ENCODE peak calls at places on chromosomes 7 and 10, in eight cellular contexts. V is endodermal cell, W is GM23248, M is Karpas-422, I is HCT116, K is mammary epithelial cell, U is K562, F is IMR-90. P is an unnamed sample.

GRCh38 chr10:29725133-29725720 is 90.5 kb upstream of the SVIL start:
- DNase-seq in F (no peak), I (no peak), V (no peak), M (no peak), K (no peak), U (no peak), W (no peak), P (no peak)

GRCh38 chr10:78972160-78972946 is 96.4 kb upstream of the ZMIZ1 start:
- DNase-seq in M (no peak), K (peak), W (peak), U (peak), V (peak), I (peak), F (peak), P (no peak)

GRCh38 chr7:16846611-16847165 is 35.1 kb downstream of the AGR3 start:
- DNase-seq in I (no peak), V (no peak), F (no peak), K (peak), U (no peak), W (no peak), M (no peak), P (no peak)

GRCh38 chr10:59878289-59878688 is 28.1 kb downstream of the CCDC6 start:
- DNase-seq in V (no peak), W (no peak), U (no peak), K (no peak), M (no peak), F (no peak), I (no peak), P (no peak)

GRCh38 chr7:77467453-77467852 is 51.3 kb upstream of the GSAP start:
- DNase-seq in U (no peak), M (no peak), K (no peak), I (no peak), V (no peak), W (no peak), F (no peak), P (no peak)

GRCh38 chr10:73744690-73744994 is 470 bp downstream of the SEC24C start:
- DNase-seq in U (peak), V (no peak), I (no peak), W (peak), M (peak), K (peak), F (peak), P (peak)

GRCh38 chr10:85857791-85858190 is 508.8 kb downstream of the GRID1 start:
- DNase-seq in W (no peak), K (no peak), U (peak), V (no peak), M (peak), F (no peak), I (no peak), P (no peak)

GRCh38 chr7:55641273-55641691 is 69.0 kb upstream of the VOPP1 start:
- DNase-seq in I (peak), V (peak), U (peak), K (peak), F (peak), M (peak), W (peak), P (peak)

DNA sequence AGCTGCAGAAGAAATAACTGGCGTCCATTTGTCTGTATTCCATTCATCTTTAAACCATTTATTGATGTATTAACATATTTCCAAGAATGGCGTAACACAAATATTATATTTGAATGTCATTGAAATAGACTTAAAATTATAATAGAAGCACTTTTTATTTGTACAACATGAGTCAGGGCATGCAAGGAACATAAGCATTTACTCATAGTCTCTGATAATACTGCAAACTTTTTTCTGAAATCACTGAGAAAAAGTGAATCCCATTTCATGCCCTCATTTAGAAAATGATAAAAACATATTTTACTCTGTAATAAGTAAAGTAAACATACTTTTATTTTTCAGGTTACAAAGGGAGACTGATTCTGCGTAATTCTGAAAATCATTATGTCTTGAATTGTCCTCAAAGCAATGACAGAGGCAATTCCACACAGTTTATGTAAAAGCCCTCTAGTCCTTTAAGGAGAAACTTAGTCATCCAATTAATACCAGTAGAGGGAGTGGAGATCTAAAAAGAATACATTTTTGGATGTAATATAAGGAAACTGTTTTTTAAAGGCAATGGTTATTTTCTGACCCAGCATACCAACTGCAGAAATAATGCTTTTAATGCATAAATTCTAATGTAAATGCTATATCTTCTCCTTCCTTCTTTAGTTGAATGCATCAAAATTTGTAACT is 58.1 kb downstream of the AGMO start:
- DNase-seq in W (peak), F (peak), I (no peak), K (no peak), M (no peak), V (no peak), U (no peak), P (no peak)
- H3K9ac ChIP-seq in W (no peak), F (no peak), I (no peak), K (no peak), M (no peak), V (no peak), U (no peak), P (no peak)

DNA sequence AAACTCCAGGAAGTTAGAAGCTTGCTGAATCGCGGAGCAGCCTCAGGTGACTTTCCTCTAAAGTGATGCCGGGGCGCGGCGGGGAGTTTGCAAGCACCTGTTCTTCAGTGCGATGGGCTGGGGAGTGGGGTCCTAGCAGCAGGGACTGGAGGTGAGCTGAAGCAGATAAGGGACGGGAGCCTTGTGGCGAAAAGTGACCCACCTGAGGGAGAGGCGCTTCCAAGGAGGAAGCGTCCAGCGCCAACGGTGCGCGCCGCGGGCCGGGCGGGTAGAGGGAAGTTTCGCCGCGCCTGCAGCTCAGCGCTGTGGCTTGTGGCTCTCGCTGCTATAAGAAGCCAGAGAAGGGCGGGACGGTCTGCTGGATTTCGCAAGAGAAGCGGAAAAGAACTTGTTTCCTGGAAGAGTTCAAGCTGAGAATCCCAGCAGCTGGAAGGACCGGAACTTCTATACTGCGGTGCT is at the start of gene STEAP4:
- DNase-seq in W (peak), F (peak), K (peak), I (peak), V (peak), M (no peak), U (no peak), P (no peak)
- H3K9ac ChIP-seq in W (no peak), F (no peak), K (no peak), I (no peak), V (no peak), M (no peak), U (no peak), P (no peak)

DNA sequence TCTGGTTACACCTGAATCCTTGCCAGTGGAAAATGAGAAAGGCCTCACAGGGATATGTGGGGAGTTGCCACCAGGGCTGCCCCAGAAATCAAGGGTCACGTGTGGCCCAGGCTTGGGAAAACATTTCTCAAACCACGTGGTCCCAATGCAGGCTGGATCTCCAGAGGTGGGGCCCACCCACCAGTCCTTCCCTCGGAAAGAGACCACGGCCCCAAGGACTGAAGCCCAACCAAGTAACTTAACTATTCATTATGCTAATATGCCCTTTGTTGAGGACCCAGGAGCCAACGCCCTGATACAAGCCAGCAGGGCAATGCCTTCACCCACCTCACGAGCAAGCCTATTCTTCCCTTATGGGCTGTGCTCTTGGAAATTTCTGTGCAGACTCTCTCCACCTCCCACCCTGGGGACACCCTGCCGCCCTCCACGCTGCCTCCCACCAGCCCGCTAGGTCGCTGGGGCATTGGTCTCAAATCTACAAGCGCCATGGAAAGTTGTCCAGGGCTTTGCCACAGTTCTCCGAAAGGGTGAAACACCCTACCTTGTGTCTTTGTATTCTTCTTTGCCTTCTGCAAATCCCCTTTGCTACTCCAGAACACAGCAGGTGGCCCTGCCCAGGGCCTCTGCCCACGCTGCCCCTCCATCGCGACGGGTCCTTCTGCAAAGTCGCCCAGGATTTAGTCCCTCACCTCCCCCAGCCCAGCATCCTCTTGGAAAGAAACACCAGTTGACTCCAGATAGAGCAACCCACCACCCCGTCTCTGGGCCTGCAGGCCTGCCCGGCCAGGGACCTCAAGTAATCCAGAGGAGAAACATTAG is 8.8 kb downstream of the TNS3 start:
- DNase-seq in W (no peak), I (no peak), K (no peak), M (no peak), F (no peak), V (peak), U (no peak), P (no peak)
- H3K9ac ChIP-seq in W (peak), I (no peak), K (no peak), M (no peak), F (peak), V (no peak), U (no peak), P (no peak)

GRCh38 chr7:150402671-150403321 is 23.7 kb downstream of the ZNF775 start:
- DNase-seq in W (no peak), U (no peak), F (no peak), M (no peak), V (peak), I (no peak), K (no peak), P (no peak)
- H3K9ac ChIP-seq in W (no peak), U (no peak), F (no peak), M (no peak), V (no peak), I (no peak), K (no peak), P (no peak)

DNA sequence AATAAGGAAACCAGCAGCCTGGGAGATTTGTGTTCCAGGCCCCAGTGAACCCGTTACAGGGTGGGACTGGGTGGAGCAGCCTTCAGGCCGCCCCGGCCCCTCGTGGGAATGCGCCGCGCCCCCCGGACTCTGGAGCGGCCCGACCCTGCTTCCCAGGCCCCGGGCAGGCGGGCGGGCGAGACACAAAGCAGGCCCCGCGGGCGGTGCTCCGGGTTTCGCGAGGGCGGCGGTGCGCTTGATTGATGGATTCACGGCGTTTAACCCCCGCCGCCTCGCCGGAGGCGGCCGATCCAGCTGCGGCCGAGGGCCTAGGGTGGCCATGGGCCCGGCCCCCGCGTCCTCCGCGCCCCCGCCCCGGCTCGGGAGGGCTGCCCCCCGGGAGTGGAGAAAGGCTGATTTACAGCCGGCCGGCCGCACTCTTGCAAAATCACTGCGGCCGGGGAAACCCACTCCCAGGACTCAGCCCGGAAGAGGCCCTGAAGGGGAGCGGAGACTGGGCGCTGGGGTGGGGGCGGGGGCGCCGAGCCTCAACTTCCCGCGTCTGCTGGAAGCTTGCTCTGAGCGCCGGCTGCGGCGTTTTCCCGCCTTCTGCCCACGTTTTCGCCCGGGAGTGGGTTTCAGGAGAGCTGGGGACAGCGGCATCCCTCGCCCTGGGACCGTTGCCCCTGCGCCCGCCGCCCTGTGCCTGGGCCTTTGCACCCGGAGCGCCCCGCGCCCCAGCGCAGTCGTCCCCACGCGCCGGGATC is 299.6 kb upstream of the NFE2L3 start:
- DNase-seq in K (no peak), I (no peak), M (no peak), V (peak), F (no peak), W (peak), U (no peak), P (peak)
- H3K9ac ChIP-seq in K (no peak), I (no peak), M (peak), V (no peak), F (no peak), W (peak), U (no peak), P (peak)

GRCh38 chr7:155337946-155338631 is 40.4 kb downstream of the INSIG1 start:
- DNase-seq in M (no peak), U (no peak), V (peak), I (no peak), F (no peak), K (no peak), W (no peak), P (no peak)

GRCh38 chr7:155339474-155339873 is 41.8 kb downstream of the INSIG1 start:
- DNase-seq in K (no peak), F (no peak), U (no peak), I (no peak), M (no peak), V (peak), W (no peak), P (no peak)

GRCh38 chr7:155340071-155340531 is 42.4 kb downstream of the INSIG1 start:
- DNase-seq in W (no peak), V (peak), I (no peak), U (no peak), K (no peak), M (no peak), F (no peak), P (no peak)

GRCh38 chr7:155336812-155337602 is 39.3 kb downstream of the INSIG1 start:
- DNase-seq in M (no peak), K (no peak), F (no peak), W (no peak), U (no peak), I (no peak), V (peak), P (no peak)

GRCh38 chr7:155338632-155339320 is 41.1 kb downstream of the INSIG1 start:
- DNase-seq in F (no peak), K (no peak), I (no peak), M (no peak), W (no peak), V (peak), U (no peak), P (no peak)
- H3K9ac ChIP-seq in F (no peak), K (no peak), I (no peak), M (no peak), W (no peak), V (no peak), U (no peak), P (no peak)

P was measured in MM.1S.